ENCODE peak calls at places on chromosomes 12 and 14, in nine cellular contexts. One of them, this sample, is unnamed.

GRCh38 chr14:91299483-91300115 is 55.1 kb upstream of the GPR68 start:
- DNase-seq in naive thymus-derived CD8-positive, alpha-beta T cell: no peak
- DNase-seq in naive B cell: no peak
- DNase-seq in right lobe of liver: no peak
- DNase-seq in central memory CD4-positive, alpha-beta T cell: no peak
- DNase-seq in H54: no peak
- DNase-seq in PC-3: peak
- DNase-seq in heart left ventricle: no peak
- DNase-seq in ELR: no peak
- DNase-seq in this sample: no peak

GRCh38 chr12:55072093-55072492 is 52.3 kb downstream of the NEUROD4 start:
- DNase-seq in naive thymus-derived CD8-positive, alpha-beta T cell: peak
- DNase-seq in naive B cell: peak
- DNase-seq in right lobe of liver: peak
- DNase-seq in central memory CD4-positive, alpha-beta T cell: peak
- DNase-seq in H54: no peak
- DNase-seq in PC-3: peak
- DNase-seq in heart left ventricle: peak
- DNase-seq in ELR: peak
- DNase-seq in this sample: peak

GRCh38 chr12:47767197-47767724 is 5.8 kb upstream of the SLC48A1 start:
- DNase-seq in naive thymus-derived CD8-positive, alpha-beta T cell: peak
- DNase-seq in naive B cell: peak
- DNase-seq in right lobe of liver: no peak
- DNase-seq in central memory CD4-positive, alpha-beta T cell: peak
- DNase-seq in H54: no peak
- DNase-seq in PC-3: peak
- DNase-seq in heart left ventricle: no peak
- DNase-seq in ELR: peak
- DNase-seq in this sample: peak

GRCh38 chr14:105420141-105420975 is 731 bp downstream of the MTA1 start:
- DNase-seq in naive thymus-derived CD8-positive, alpha-beta T cell: no peak
- DNase-seq in naive B cell: no peak
- DNase-seq in right lobe of liver: no peak
- DNase-seq in central memory CD4-positive, alpha-beta T cell: no peak
- DNase-seq in H54: no peak
- DNase-seq in PC-3: no peak
- DNase-seq in heart left ventricle: no peak
- DNase-seq in ELR: peak
- DNase-seq in this sample: peak

GRCh38 chr14:89386214-89386886 is 30.7 kb downstream of the FOXN3 start:
- DNase-seq in naive thymus-derived CD8-positive, alpha-beta T cell: no peak
- DNase-seq in naive B cell: no peak
- DNase-seq in right lobe of liver: no peak
- DNase-seq in central memory CD4-positive, alpha-beta T cell: no peak
- DNase-seq in H54: no peak
- DNase-seq in PC-3: no peak
- DNase-seq in heart left ventricle: no peak
- DNase-seq in ELR: no peak
- DNase-seq in this sample: no peak

GRCh38 chr14:92920001-92920400 is 2.9 kb upstream of the CHGA start:
- DNase-seq in naive thymus-derived CD8-positive, alpha-beta T cell: no peak
- DNase-seq in naive B cell: no peak
- DNase-seq in right lobe of liver: no peak
- DNase-seq in central memory CD4-positive, alpha-beta T cell: no peak
- DNase-seq in H54: no peak
- DNase-seq in PC-3: no peak
- DNase-seq in heart left ventricle: no peak
- DNase-seq in ELR: no peak
- DNase-seq in this sample: no peak

GRCh38 chr12:132558861-132559623 is 51.3 kb downstream of the LRCOL1 start:
- DNase-seq in naive thymus-derived CD8-positive, alpha-beta T cell: no peak
- DNase-seq in naive B cell: peak
- DNase-seq in right lobe of liver: no peak
- DNase-seq in central memory CD4-positive, alpha-beta T cell: no peak
- DNase-seq in H54: no peak
- DNase-seq in PC-3: no peak
- DNase-seq in heart left ventricle: no peak
- DNase-seq in ELR: no peak
- DNase-seq in this sample: peak

GRCh38 chr14:76904740-76905569 is 78.7 kb downstream of the LRRC74A start:
- DNase-seq in naive thymus-derived CD8-positive, alpha-beta T cell: peak
- DNase-seq in naive B cell: peak
- DNase-seq in right lobe of liver: peak
- DNase-seq in central memory CD4-positive, alpha-beta T cell: peak
- DNase-seq in H54: peak
- DNase-seq in PC-3: peak
- DNase-seq in heart left ventricle: no peak
- DNase-seq in ELR: peak
- DNase-seq in this sample: peak

GRCh38 chr14:101878222-101879211 is 85.9 kb upstream of the DYNC1H1 start:
- DNase-seq in naive thymus-derived CD8-positive, alpha-beta T cell: no peak
- DNase-seq in naive B cell: no peak
- DNase-seq in right lobe of liver: no peak
- DNase-seq in central memory CD4-positive, alpha-beta T cell: no peak
- DNase-seq in H54: no peak
- DNase-seq in PC-3: no peak
- DNase-seq in heart left ventricle: no peak
- DNase-seq in ELR: no peak
- DNase-seq in this sample: peak

GRCh38 chr14:53539489-53540126 is 386.5 kb upstream of the DDHD1 start:
- DNase-seq in naive thymus-derived CD8-positive, alpha-beta T cell: no peak
- DNase-seq in naive B cell: peak
- DNase-seq in right lobe of liver: peak
- DNase-seq in central memory CD4-positive, alpha-beta T cell: no peak
- DNase-seq in H54: no peak
- DNase-seq in PC-3: peak
- DNase-seq in heart left ventricle: peak
- DNase-seq in ELR: peak
- DNase-seq in this sample: peak

GRCh38 chr12:12717586-12718381 is 616 bp downstream of the CDKN1B start:
- DNase-seq in naive thymus-derived CD8-positive, alpha-beta T cell: no peak
- DNase-seq in naive B cell: peak
- DNase-seq in right lobe of liver: peak
- DNase-seq in central memory CD4-positive, alpha-beta T cell: no peak
- DNase-seq in H54: no peak
- DNase-seq in PC-3: peak
- DNase-seq in heart left ventricle: peak
- DNase-seq in ELR: peak
- DNase-seq in this sample: peak

GRCh38 chr12:132222096-132222807 is 78.0 kb downstream of the NOC4L start:
- DNase-seq in naive thymus-derived CD8-positive, alpha-beta T cell: peak
- DNase-seq in naive B cell: peak
- DNase-seq in right lobe of liver: no peak
- DNase-seq in central memory CD4-positive, alpha-beta T cell: peak
- DNase-seq in H54: no peak
- DNase-seq in PC-3: peak
- DNase-seq in heart left ventricle: no peak
- DNase-seq in ELR: peak
- DNase-seq in this sample: peak

GRCh38 chr14:87712386-87713113 is 280.4 kb downstream of the GALC start:
- DNase-seq in naive thymus-derived CD8-positive, alpha-beta T cell: no peak
- DNase-seq in naive B cell: no peak
- DNase-seq in right lobe of liver: no peak
- DNase-seq in central memory CD4-positive, alpha-beta T cell: no peak
- DNase-seq in H54: no peak
- DNase-seq in PC-3: no peak
- DNase-seq in heart left ventricle: no peak
- DNase-seq in ELR: no peak
- DNase-seq in this sample: no peak

GRCh38 chr12:120229071-120229582 is 28.2 kb upstream of the RPLP0 start:
- DNase-seq in naive thymus-derived CD8-positive, alpha-beta T cell: no peak
- DNase-seq in naive B cell: no peak
- DNase-seq in right lobe of liver: no peak
- DNase-seq in central memory CD4-positive, alpha-beta T cell: no peak
- DNase-seq in H54: no peak
- DNase-seq in PC-3: peak
- DNase-seq in heart left ventricle: no peak
- DNase-seq in ELR: no peak
- DNase-seq in this sample: no peak

GRCh38 chr12:24364921-24365320 is 415.5 kb upstream of the SOX5 start:
- DNase-seq in naive thymus-derived CD8-positive, alpha-beta T cell: no peak
- DNase-seq in naive B cell: no peak
- DNase-seq in right lobe of liver: no peak
- DNase-seq in central memory CD4-positive, alpha-beta T cell: no peak
- DNase-seq in H54: no peak
- DNase-seq in PC-3: no peak
- DNase-seq in heart left ventricle: no peak
- DNase-seq in ELR: peak
- DNase-seq in this sample: no peak

GRCh38 chr14:21044106-21044618 is 2.0 kb downstream of the RNASE7 start:
- DNase-seq in naive thymus-derived CD8-positive, alpha-beta T cell: no peak
- DNase-seq in naive B cell: no peak
- DNase-seq in right lobe of liver: peak
- DNase-seq in central memory CD4-positive, alpha-beta T cell: peak
- DNase-seq in H54: no peak
- DNase-seq in PC-3: no peak
- DNase-seq in heart left ventricle: no peak
- DNase-seq in ELR: no peak
- DNase-seq in this sample: peak

GRCh38 chr12:117329756-117330155 is 31.7 kb downstream of the NOS1 start:
- DNase-seq in naive thymus-derived CD8-positive, alpha-beta T cell: no peak
- DNase-seq in naive B cell: no peak
- DNase-seq in right lobe of liver: no peak
- DNase-seq in central memory CD4-positive, alpha-beta T cell: no peak
- DNase-seq in H54: no peak
- DNase-seq in PC-3: no peak
- DNase-seq in heart left ventricle: no peak
- DNase-seq in ELR: no peak
- DNase-seq in this sample: no peak

GRCh38 chr12:99067171-99067785 is 422.2 kb downstream of the APAF1 start:
- DNase-seq in naive thymus-derived CD8-positive, alpha-beta T cell: no peak
- DNase-seq in naive B cell: no peak
- DNase-seq in right lobe of liver: no peak
- DNase-seq in central memory CD4-positive, alpha-beta T cell: no peak
- DNase-seq in H54: no peak
- DNase-seq in PC-3: no peak
- DNase-seq in heart left ventricle: no peak
- DNase-seq in ELR: no peak
- DNase-seq in this sample: no peak

GRCh38 chr12:89709994-89710872 is 1.6 kb upstream of the ATP2B1 start:
- DNase-seq in naive thymus-derived CD8-positive, alpha-beta T cell: peak
- DNase-seq in naive B cell: no peak
- DNase-seq in right lobe of liver: peak
- DNase-seq in central memory CD4-positive, alpha-beta T cell: peak
- DNase-seq in H54: peak
- DNase-seq in PC-3: peak
- DNase-seq in heart left ventricle: peak
- DNase-seq in ELR: peak
- DNase-seq in this sample: no peak

GRCh38 chr14:96166475-96167223 is 38.0 kb upstream of the BDKRB2 start:
- DNase-seq in naive thymus-derived CD8-positive, alpha-beta T cell: no peak
- DNase-seq in naive B cell: no peak
- DNase-seq in right lobe of liver: no peak
- DNase-seq in central memory CD4-positive, alpha-beta T cell: no peak
- DNase-seq in H54: no peak
- DNase-seq in PC-3: no peak
- DNase-seq in heart left ventricle: no peak
- DNase-seq in ELR: no peak
- DNase-seq in this sample: no peak

GRCh38 chr12:116506697-116507064 is 52.5 kb upstream of the MAP1LC3B2 start:
- DNase-seq in naive thymus-derived CD8-positive, alpha-beta T cell: no peak
- DNase-seq in naive B cell: no peak
- DNase-seq in right lobe of liver: no peak
- DNase-seq in central memory CD4-positive, alpha-beta T cell: no peak
- DNase-seq in H54: no peak
- DNase-seq in PC-3: no peak
- DNase-seq in heart left ventricle: no peak
- DNase-seq in ELR: no peak
- DNase-seq in this sample: no peak

GRCh38 chr12:12723147-12723680 is 6.0 kb downstream of the CDKN1B start:
- DNase-seq in naive thymus-derived CD8-positive, alpha-beta T cell: no peak
- DNase-seq in naive B cell: no peak
- DNase-seq in right lobe of liver: no peak
- DNase-seq in central memory CD4-positive, alpha-beta T cell: no peak
- DNase-seq in H54: no peak
- DNase-seq in PC-3: peak
- DNase-seq in heart left ventricle: no peak
- DNase-seq in ELR: peak
- DNase-seq in this sample: peak

GRCh38 chr12:109951136-109951535 is 45.0 kb downstream of the GIT2 start:
- DNase-seq in naive thymus-derived CD8-positive, alpha-beta T cell: no peak
- DNase-seq in naive B cell: no peak
- DNase-seq in right lobe of liver: no peak
- DNase-seq in central memory CD4-positive, alpha-beta T cell: no peak
- DNase-seq in H54: no peak
- DNase-seq in PC-3: peak
- DNase-seq in heart left ventricle: no peak
- DNase-seq in ELR: peak
- DNase-seq in this sample: no peak

GRCh38 chr14:55272922-55273321 is 1.7 kb downstream of the FBXO34 start:
- DNase-seq in naive thymus-derived CD8-positive, alpha-beta T cell: no peak
- DNase-seq in naive B cell: no peak
- DNase-seq in right lobe of liver: no peak
- DNase-seq in central memory CD4-positive, alpha-beta T cell: no peak
- DNase-seq in H54: no peak
- DNase-seq in PC-3: peak
- DNase-seq in heart left ventricle: no peak
- DNase-seq in ELR: no peak
- DNase-seq in this sample: no peak

GRCh38 chr12:132143328-132144071 is 619 bp downstream of the DDX51 start:
- DNase-seq in naive thymus-derived CD8-positive, alpha-beta T cell: peak
- DNase-seq in naive B cell: no peak
- DNase-seq in right lobe of liver: peak
- DNase-seq in central memory CD4-positive, alpha-beta T cell: no peak
- DNase-seq in H54: no peak
- DNase-seq in PC-3: no peak
- DNase-seq in heart left ventricle: no peak
- DNase-seq in ELR: peak
- DNase-seq in this sample: peak

GRCh38 chr12:67419810-67420209 is 150.7 kb downstream of the CAND1 start:
- DNase-seq in naive thymus-derived CD8-positive, alpha-beta T cell: no peak
- DNase-seq in naive B cell: no peak
- DNase-seq in right lobe of liver: no peak
- DNase-seq in central memory CD4-positive, alpha-beta T cell: no peak
- DNase-seq in H54: no peak
- DNase-seq in PC-3: no peak
- DNase-seq in heart left ventricle: no peak
- DNase-seq in ELR: no peak
- DNase-seq in this sample: no peak

GRCh38 chr14:54776361-54777001 is 126.1 kb downstream of the GCH1 start:
- DNase-seq in naive thymus-derived CD8-positive, alpha-beta T cell: no peak
- DNase-seq in naive B cell: peak
- DNase-seq in right lobe of liver: peak
- DNase-seq in central memory CD4-positive, alpha-beta T cell: peak
- DNase-seq in H54: peak
- DNase-seq in PC-3: no peak
- DNase-seq in heart left ventricle: peak
- DNase-seq in ELR: peak
- DNase-seq in this sample: peak

GRCh38 chr12:104985206-104985605 is 910 bp upstream of the NOPCHAP1 start:
- DNase-seq in naive thymus-derived CD8-positive, alpha-beta T cell: no peak
- DNase-seq in naive B cell: no peak
- DNase-seq in right lobe of liver: no peak
- DNase-seq in central memory CD4-positive, alpha-beta T cell: no peak
- DNase-seq in H54: no peak
- DNase-seq in PC-3: no peak
- DNase-seq in heart left ventricle: no peak
- DNase-seq in ELR: peak
- DNase-seq in this sample: peak

This sample was measured in NB4.